ENCODE peak calls at places on chromosomes 1 and 21, in seven cellular contexts. O is fibroblast of lung, U is ovary, I is sigmoid colon, Z is coronary artery, X is aorta, C is psoas muscle. P is an unnamed sample.
A peak's percentile ranks its signal among the peaks of the same experiment; 100 is the strongest.

GRCh38 chr1:117753652-117754051 is 147.8 kb downstream of the TENT5C start:
- DNase-seq in O (peak; percentile 59), U (no peak), I (no peak), Z (no peak), X (no peak), C (no peak), P (no peak)

GRCh38 chr1:246608616-246609376 is 42.5 kb downstream of the CNST start:
- DNase-seq in O (peak; percentile 88), U (peak; percentile 51), I (peak; percentile 82), Z (no peak), X (no peak), C (peak; percentile 63), P (peak; percentile 81)

GRCh38 chr1:235357485-235358378 is 9.5 kb upstream of the TBCE start:
- DNase-seq in O (no peak), U (no peak), I (no peak), Z (no peak), X (no peak), C (no peak), P (no peak)

GRCh38 chr1:93690921-93691789 is 9.5 kb upstream of the BCAR3 start:
- DNase-seq in O (no peak), U (no peak), I (peak; percentile 46), Z (no peak), X (no peak), C (no peak), P (no peak)

GRCh38 chr21:23394458-23394857 is 2212.8 kb downstream of the MRPL39 start:
- DNase-seq in O (no peak), U (no peak), I (no peak), Z (no peak), X (no peak), C (no peak), P (no peak)

GRCh38 chr1:95126846-95127245 is 9.7 kb downstream of the TLCD4 start:
- DNase-seq in O (no peak), U (no peak), I (no peak), Z (no peak), X (no peak), C (no peak), P (no peak)

GRCh38 chr1:200877839-200878551 is 5.2 kb downstream of the GPR25 start:
- DNase-seq in O (no peak), U (no peak), I (peak; percentile 33), Z (no peak), X (peak; percentile 33), C (no peak), P (no peak)

GRCh38 chr1:117826551-117827078 is 102.8 kb downstream of the GDAP2 start:
- DNase-seq in O (peak; percentile 92), U (peak; percentile 44), I (peak; percentile 72), Z (no peak), X (peak; percentile 74), C (peak; percentile 44), P (no peak)

GRCh38 chr1:94927405-94928175 is 680 bp upstream of the CNN3 start:
- DNase-seq in O (peak; percentile 71), U (no peak), I (no peak), Z (no peak), X (no peak), C (no peak), P (no peak)

GRCh38 chr1:208161656-208162375 is 82.4 kb downstream of the PLXNA2 start:
- DNase-seq in O (peak; percentile 90), U (no peak), I (peak; percentile 71), Z (no peak), X (no peak), C (no peak), P (no peak)

GRCh38 chr1:25871086-25871703 is 4.3 kb downstream of the PAQR7 start:
- DNase-seq in O (no peak), U (peak; percentile 68), I (peak; percentile 49), Z (no peak), X (no peak), C (no peak), P (no peak)

GRCh38 chr1:213014642-213015041 is 1.0 kb downstream of the ANGEL2 start:
- DNase-seq in O (peak; percentile 13), U (no peak), I (no peak), Z (no peak), X (no peak), C (no peak), P (no peak)

GRCh38 chr1:67646145-67647035 is 38.6 kb upstream of the GADD45A start:
- DNase-seq in O (peak; percentile 64), U (peak; percentile 66), I (no peak), Z (no peak), X (no peak), C (peak; percentile 21), P (peak; percentile 34)

DNA sequence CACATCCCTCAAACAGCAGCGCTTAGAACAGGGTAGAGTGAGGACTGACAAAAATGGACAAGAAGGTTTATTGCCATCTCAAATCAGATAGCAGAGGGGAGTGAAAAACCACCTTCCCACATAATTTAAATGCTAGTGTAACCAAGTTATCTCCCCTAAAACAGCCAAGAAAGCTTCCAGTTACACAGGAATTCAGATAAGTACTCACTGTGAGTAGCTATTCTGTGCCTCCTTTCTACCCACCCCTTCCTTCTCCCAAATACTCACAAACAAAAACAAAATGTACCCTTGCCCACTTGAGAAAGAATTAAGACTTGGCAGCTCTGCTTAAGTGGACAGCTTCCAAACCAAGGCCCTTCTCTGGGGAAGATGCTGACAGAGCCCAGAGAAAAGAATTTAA is 9.1 kb downstream of the OTUD7B start:
- DNase-seq in O (peak; percentile 57), U (no peak), I (no peak), Z (no peak), X (no peak), C (no peak), P (no peak)
- H3K27ac ChIP-seq in O (no peak overlapping the region), U (no peak overlapping the region), I (peak overlapping the region; percentile 45), Z (peak overlapping the region; percentile 70), X (peak overlapping the region; percentile 28), C (peak overlapping the region; percentile 31), P (no peak overlapping the region)

GRCh38 chr1:202134645-202135172 is 9.8 kb downstream of the ARL8A start:
- DNase-seq in O (no peak), U (no peak), I (no peak), Z (no peak), X (no peak), C (no peak), P (no peak)
- H3K27ac ChIP-seq in O (no peak overlapping the region), U (peak overlapping the region; percentile 93), I (peak overlapping the region; percentile 80), Z (peak overlapping the region; percentile 65), X (peak overlapping the region; percentile 36), C (peak overlapping the region; percentile 19), P (no peak overlapping the region)

DNA sequence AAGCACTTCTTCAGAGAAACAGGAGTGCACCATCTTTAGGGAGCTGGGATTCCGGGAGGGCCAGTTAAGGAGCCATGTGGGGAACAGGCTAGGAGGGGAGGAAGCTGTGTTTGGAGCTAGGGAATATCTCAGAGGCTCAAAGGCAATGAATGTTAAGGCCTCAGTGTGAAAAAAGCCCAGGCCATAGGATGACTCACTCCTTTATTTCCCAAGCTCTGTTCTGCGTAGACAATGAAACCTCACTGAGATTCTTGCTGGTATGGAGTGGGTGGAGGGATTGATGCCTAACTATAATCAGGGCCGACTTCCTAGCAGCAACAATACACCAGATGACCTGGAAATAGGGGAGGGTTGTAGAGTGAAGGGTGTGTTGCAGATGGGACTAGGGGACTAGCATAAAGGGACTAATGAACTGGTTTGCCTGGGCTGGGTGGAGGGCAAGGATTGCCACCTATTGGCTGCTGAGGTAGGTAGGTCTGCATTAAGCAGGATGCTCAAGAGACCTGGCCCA is 2.1 kb downstream of the GNAT2 start:
- DNase-seq in O (peak; percentile 97), U (no peak), I (no peak), Z (no peak), X (no peak), C (no peak), P (no peak)
- H3K27ac ChIP-seq in O (peak overlapping the region; percentile 49), U (no peak overlapping the region), I (no peak overlapping the region), Z (peak overlapping the region; percentile 57), X (no peak overlapping the region), C (no peak overlapping the region), P (peak overlapping the region; percentile 26)

GRCh38 chr1:27339213-27339612 is 2.6 kb upstream of the SYTL1 start:
- DNase-seq in O (no peak), U (no peak), I (no peak), Z (no peak), X (no peak), C (no peak), P (no peak)

GRCh38 chr1:27342778-27343638 is 1.2 kb downstream of the SYTL1 start:
- DNase-seq in O (no peak), U (no peak), I (no peak), Z (no peak), X (no peak), C (no peak), P (no peak)

GRCh38 chr1:27342391-27342777 is 562 bp downstream of the SYTL1 start:
- DNase-seq in O (no peak), U (no peak), I (no peak), Z (no peak), X (no peak), C (no peak), P (no peak)

GRCh38 chr1:27343639-27344025 is 1.8 kb downstream of the SYTL1 start:
- DNase-seq in O (no peak), U (no peak), I (no peak), Z (no peak), X (no peak), C (no peak), P (no peak)

GRCh38 chr1:27341525-27342252 is at the start of gene SYTL1:
- DNase-seq in O (peak; percentile 73), U (no peak), I (no peak), Z (no peak), X (no peak), C (no peak), P (no peak)
- H3K27ac ChIP-seq in O (no peak within 1 kb of the TSS), U (no peak within 1 kb of the TSS), I (no peak within 1 kb of the TSS), Z (no peak within 1 kb of the TSS), X (no peak within 1 kb of the TSS), C (no peak within 1 kb of the TSS), P (no peak within 1 kb of the TSS)

GRCh38 chr1:66175581-66175980 is 358.4 kb upstream of the SGIP1 start:
- DNase-seq in O (no peak), U (no peak), I (no peak), Z (no peak), X (no peak), C (no peak), P (no peak)
- H3K27ac ChIP-seq in O (no peak overlapping the region), U (no peak overlapping the region), I (peak overlapping the region; percentile 17), Z (no peak overlapping the region), X (no peak overlapping the region), C (no peak overlapping the region), P (no peak overlapping the region)

DNA sequence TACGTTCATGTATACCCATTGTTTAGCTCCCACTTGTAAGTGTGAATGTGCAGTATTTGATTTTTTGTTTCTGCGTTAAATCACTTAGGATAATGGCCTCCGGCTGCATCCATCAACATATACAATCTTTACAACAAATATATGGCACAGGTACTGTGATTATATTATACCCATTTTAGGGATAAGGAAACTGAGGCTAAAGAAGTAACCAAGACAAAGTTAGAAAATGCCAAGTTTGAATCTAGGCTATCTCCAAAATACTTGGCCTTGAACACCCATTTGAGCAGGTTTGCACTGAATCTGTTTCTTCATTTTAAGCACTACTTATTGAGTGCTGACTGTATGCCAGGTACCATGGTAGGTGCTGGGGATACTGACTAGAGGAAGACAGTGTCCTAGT is 149.6 kb downstream of the PBX1 start:
- DNase-seq in O (no peak), U (no peak), I (no peak), Z (no peak), X (no peak), C (no peak), P (no peak)
- H3K27ac ChIP-seq in O (peak overlapping the region; percentile 40), U (peak overlapping the region; percentile 60), I (peak overlapping the region; percentile 77), Z (no peak overlapping the region), X (no peak overlapping the region), C (no peak overlapping the region), P (no peak overlapping the region)

GRCh38 chr1:184877992-184878391 is 96.3 kb downstream of the NIBAN1 start:
- DNase-seq in O (no peak), U (no peak), I (no peak), Z (no peak), X (no peak), C (no peak), P (no peak)
- H3K27ac ChIP-seq in O (no peak overlapping the region), U (no peak overlapping the region), I (no peak overlapping the region), Z (peak overlapping the region; percentile 48), X (no peak overlapping the region), C (peak overlapping the region; percentile 50), P (peak overlapping the region; percentile 33)